ENCODE peak calls at places on chromosomes 2 and 18, in four cellular contexts. B, Z, U and Q are unnamed samples.
A peak's percentile ranks its signal among the peaks of the same experiment; 100 is the strongest.

GRCh38 chr18:9106094-9106493 is 3.6 kb downstream of the NDUFV2 start:
- DNase-seq in Z (no peak), U (no peak), B (no peak), Q (no peak)

GRCh38 chr2:234426616-234427015 is 70.3 kb downstream of the ARL4C start:
- DNase-seq in Z (no peak), U (no peak), B (no peak), Q (no peak)

GRCh38 chr2:72378737-72379346 is 231.2 kb upstream of the CYP26B1 start:
- DNase-seq in U (no peak), B (no peak), Z (no peak), Q (no peak)

GRCh38 chr18:44028109-44028508 is 652.6 kb upstream of the SETBP1 start:
- DNase-seq in U (no peak), B (no peak), Z (no peak), Q (no peak)

GRCh38 chr2:206004004-206004693 is 81.8 kb downstream of the INO80D start:
- DNase-seq in B (peak; percentile 18), Z (peak; percentile 26), U (peak; percentile 54), Q (peak; percentile 77)

GRCh38 chr2:40173276-40173675 is 278.6 kb downstream of the SLC8A1 start:
- DNase-seq in U (no peak), B (peak; percentile 18), Z (no peak), Q (no peak)

GRCh38 chr2:219644801-219645480 is 17.5 kb downstream of the SLC4A3 start:
- DNase-seq in U (no peak), B (no peak), Z (peak; percentile 8), Q (peak; percentile 23)

GRCh38 chr2:112949456-112949855 is 28.4 kb upstream of the IL36G start:
- DNase-seq in U (no peak), Z (no peak), B (no peak), Q (no peak)

GRCh38 chr2:57759131-57759530 is 287.5 kb upstream of the VRK2 start:
- DNase-seq in Z (no peak), B (no peak), U (no peak), Q (no peak)

GRCh38 chr2:159497857-159498256 is 118.5 kb downstream of the BAZ2B start:
- DNase-seq in Z (no peak), U (no peak), B (no peak), Q (no peak)

GRCh38 chr2:34892766-34893165 is 1293.7 kb upstream of the FAM98A start:
- DNase-seq in U (no peak), Z (no peak), B (no peak), Q (no peak)

GRCh38 chr2:28956415-28956826 is 24.7 kb upstream of the TOGARAM2 start:
- DNase-seq in U (peak; percentile 27), B (no peak), Z (peak; percentile 54), Q (peak; percentile 89)

DNA sequence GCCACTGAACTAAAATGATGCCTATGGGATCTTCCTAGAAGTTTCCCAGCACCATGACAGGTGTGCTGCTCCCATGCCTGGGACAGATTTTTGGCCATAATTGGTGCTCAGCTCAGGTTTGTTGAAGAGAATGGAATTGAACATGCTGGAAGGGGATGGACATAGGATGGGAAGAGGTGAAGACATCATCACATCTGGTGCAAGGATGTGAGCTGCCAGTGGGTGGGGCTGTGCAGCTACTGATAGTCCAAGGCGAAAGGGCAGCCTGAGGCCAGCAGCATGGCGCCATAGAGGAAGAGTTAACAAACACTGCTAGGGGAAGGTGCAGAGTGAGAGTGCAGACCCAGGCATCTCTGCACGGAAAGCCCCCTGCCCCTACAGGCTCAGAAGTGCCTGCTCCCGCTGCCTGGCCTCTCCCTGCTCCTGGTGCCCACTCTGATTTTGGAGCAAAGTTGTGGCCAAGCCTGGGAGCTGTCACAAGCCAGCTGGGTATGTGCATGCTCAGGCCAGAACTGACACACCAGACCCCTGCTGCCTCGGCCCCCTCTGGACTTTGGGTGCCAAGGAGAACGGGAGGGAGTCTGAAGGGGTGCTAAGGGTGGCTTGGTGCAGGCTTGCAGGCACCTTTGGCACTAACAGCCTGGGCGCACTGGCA is 178.6 kb downstream of the ZBTB7C start:
- DNase-seq in Z (peak; percentile 65), B (peak; percentile 31), U (peak; percentile 79), Q (peak; percentile 81)
- H3K14ac ChIP-seq in Z (no peak overlapping the region), B (no peak overlapping the region), U (no peak overlapping the region), Q (no peak overlapping the region)

DNA sequence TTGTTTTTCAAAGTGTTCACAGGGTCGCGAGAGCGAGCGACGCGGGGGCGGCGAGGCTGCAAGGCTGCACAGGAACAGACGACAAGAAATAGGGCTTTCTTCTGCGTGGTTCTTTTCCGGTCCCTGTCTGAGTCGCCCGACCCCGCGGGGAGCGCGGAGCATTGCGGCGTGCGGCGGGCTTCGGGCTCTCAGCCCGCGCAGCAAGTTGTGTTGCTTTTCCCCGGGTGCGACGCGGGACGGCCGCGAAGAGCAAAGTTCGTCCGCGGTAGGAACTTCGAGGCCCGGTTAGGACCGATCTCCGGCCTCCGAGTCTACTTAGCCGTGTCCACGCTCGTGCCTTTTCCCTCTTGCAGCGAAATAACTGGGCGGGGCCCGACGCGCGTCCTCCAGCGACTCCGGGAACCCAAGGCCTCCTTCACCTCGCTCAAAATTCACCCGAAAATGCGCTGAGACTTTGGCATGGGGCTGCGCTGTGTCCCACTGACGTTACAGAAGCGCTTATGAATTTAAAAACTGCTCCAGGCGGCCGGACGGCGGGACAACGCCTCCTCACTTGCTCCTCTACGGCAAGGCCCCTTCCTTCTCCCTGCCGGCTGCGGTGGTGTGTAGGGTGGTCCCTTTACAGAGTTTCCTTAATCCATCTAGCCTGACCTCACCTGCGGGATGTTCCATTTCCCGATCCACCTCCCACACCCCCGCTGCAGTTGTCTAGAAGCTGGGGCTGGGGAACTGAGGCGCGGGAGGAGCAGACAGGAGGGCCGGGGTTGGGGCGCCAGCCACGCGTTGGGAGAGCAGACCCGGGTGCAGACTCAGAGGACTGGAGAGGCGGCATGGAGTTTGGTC is 1.5 kb upstream of the BCL2L11 start:
- DNase-seq in Z (peak; percentile 21), B (no peak), U (no peak), Q (peak; percentile 48)
- H3K27ac ChIP-seq in Z (no peak overlapping the region), B (no peak overlapping the region), U (no peak overlapping the region), Q (no peak overlapping the region)

GRCh38 chr18:23291456-23292205 is 156.3 kb downstream of the CABLES1 start:
- DNase-seq in U (no peak), B (peak; percentile 74), Z (no peak), Q (no peak)
- H2AK5ac ChIP-seq in U (no peak overlapping the region), B (peak overlapping the region; percentile 84), Z (peak overlapping the region; percentile 23), Q (no peak overlapping the region)

GRCh38 chr2:163748420-163748819 is 12.6 kb upstream of the FIGN start:
- DNase-seq in U (peak; percentile 80), Z (no peak), B (no peak), Q (no peak)
- H3K14ac ChIP-seq in U (no peak overlapping the region), Z (no peak overlapping the region), B (no peak overlapping the region), Q (no peak overlapping the region)

DNA sequence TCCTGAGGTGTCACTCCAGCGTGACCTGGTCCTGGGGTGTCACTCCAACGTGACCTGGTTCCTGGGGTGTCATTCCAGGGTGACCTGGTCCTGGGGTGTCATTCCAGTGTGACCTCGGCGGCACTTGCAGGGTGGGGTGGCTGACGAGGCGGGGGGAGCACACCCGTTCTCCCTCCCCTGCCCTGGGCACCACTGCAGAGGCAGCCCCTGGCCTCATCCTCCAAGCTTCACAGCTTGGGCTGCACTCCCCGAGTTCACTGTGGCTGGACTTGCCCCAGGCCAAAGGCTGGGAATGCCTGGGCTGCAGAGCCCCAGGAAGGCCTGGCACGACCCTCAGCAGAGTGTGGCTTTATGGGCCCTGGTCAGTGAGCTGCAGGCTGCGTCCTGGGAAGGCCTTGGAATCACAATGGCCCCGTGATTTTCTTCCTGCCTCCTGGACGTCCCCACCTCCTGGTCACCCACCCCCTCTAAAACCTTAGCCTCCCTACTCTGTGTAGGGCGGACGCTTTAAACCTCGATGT is 88.3 kb downstream of the NFATC1 start:
- DNase-seq in B (no peak), Z (no peak), U (no peak), Q (no peak)
- H3K27ac ChIP-seq in B (no peak overlapping the region), Z (no peak overlapping the region), U (no peak overlapping the region), Q (no peak overlapping the region)

GRCh38 chr2:127678991-127679390 is 3.7 kb upstream of the LIMS2 start:
- DNase-seq in Z (no peak), U (no peak), B (no peak), Q (no peak)

GRCh38 chr2:127676906-127677305 is 1.6 kb upstream of the LIMS2 start:
- DNase-seq in U (no peak), Z (no peak), B (no peak), Q (no peak)

GRCh38 chr2:127680706-127681287 is 5.5 kb upstream of the LIMS2 start:
- DNase-seq in B (no peak), Z (no peak), U (no peak), Q (peak; percentile 25)

GRCh38 chr2:127679680-127680361 is 4.5 kb upstream of the LIMS2 start:
- DNase-seq in Z (no peak), U (no peak), B (no peak), Q (no peak)

DNA sequence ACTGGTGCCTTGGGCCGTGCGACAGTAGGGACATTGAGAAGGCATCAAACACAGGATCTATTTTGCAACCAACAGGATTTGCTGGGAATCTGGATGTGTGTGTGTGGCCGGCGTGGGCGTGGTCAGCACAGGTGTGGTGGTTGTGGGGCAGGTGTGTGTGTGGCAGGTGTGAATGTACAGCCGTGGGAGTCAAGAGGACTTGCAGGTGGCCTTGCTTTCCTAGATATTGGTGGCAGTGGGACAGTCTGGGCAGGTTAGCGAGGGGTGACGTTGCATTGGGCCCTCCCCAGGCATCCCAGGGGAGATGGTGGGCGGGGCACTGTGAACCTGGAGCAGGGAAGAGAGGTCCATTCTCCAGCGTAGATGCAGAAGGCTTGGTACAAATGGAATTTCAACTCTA is 3.2 kb upstream of the LIMS2 start:
- DNase-seq in B (no peak), U (no peak), Z (no peak), Q (no peak)
- H2AK5ac ChIP-seq in B (peak overlapping the region; percentile 45), U (no peak overlapping the region), Z (no peak overlapping the region), Q (no peak overlapping the region)

GRCh38 chr2:241865416-241865956 is 4.0 kb upstream of the RTP5 start:
- DNase-seq in Z (no peak), U (no peak), B (no peak), Q (no peak)

GRCh38 chr2:241865957-241866858 is 3.3 kb upstream of the RTP5 start:
- DNase-seq in B (peak; percentile 16), U (no peak), Z (peak; percentile 21), Q (peak; percentile 63)

GRCh38 chr2:241864897-241865213 is 4.7 kb upstream of the RTP5 start:
- DNase-seq in Z (no peak), U (no peak), B (no peak), Q (no peak)

GRCh38 chr2:241863021-241863954 is 4.6 kb upstream of the PDCD1 start:
- DNase-seq in Z (no peak), U (peak; percentile 27), B (peak; percentile 55), Q (no peak)

DNA sequence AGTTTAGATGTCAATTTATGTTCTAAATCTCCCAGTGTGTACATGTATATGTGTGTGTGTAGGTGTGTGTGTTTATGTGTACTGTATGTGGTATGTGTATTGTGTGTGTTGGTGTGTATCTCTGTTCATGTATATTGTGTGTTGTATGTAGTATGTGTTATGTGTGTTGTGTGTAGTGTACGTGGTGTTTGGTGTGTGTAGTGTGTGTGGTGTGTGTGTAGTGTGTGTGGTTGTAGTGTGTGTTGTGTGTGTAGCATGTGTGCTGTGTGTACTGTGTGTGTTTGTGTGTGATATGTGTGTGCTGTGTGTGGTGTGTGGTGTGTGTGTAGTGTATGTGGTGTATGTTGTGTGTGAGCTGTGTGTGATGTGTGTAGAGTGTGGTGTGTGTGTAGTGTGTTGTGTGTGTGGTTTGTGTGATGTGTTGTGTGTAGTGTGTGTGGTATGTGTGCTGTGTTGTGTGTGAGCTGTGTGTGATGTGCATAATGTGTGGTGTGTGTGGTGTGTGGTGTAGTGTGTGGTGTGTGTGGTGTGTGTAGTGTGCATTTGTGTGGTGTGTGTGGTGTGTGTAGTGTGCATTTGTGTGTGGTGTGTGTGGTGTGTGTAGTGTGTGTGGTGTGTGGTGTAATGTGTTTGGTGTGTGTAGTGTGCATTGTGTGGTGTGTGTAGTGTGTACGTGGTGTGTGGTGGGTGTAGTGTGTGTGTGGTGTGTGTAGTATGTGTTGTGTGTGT is 5.2 kb upstream of the RTP5 start:
- DNase-seq in Z (no peak), B (no peak), U (no peak), Q (no peak)
- H3K14ac ChIP-seq in Z (no peak overlapping the region), B (no peak overlapping the region), U (no peak overlapping the region), Q (no peak overlapping the region)